ENCODE peak calls at places on chromosomes 5 and 9, in six cellular contexts. One of them, this sample, is unnamed.

GRCh38 chr5:118468085-118468484 is 520.3 kb downstream of the DTWD2 start:
- DNase-seq in CD8-positive, alpha-beta memory T cell: no peak
- DNase-seq in iPS DF 6.9: no peak
- DNase-seq in adrenal gland: no peak
- DNase-seq in breast epithelium: no peak
- DNase-seq in endodermal cell: no peak
- DNase-seq in this sample: peak; percentile 16

GRCh38 chr5:161530700-161531099 is 15.8 kb downstream of the GABRB2 start:
- DNase-seq in CD8-positive, alpha-beta memory T cell: no peak
- DNase-seq in iPS DF 6.9: no peak
- DNase-seq in adrenal gland: no peak
- DNase-seq in breast epithelium: no peak
- DNase-seq in endodermal cell: no peak
- DNase-seq in this sample: no peak

GRCh38 chr5:86909896-86910295 is 292.2 kb downstream of the COX7C start:
- DNase-seq in CD8-positive, alpha-beta memory T cell: no peak
- DNase-seq in iPS DF 6.9: no peak
- DNase-seq in adrenal gland: peak; percentile 20
- DNase-seq in breast epithelium: no peak
- DNase-seq in endodermal cell: no peak
- DNase-seq in this sample: no peak

GRCh38 chr5:124343451-124343867 is 403.0 kb downstream of the ZNF608 start:
- DNase-seq in CD8-positive, alpha-beta memory T cell: no peak
- DNase-seq in iPS DF 6.9: no peak
- DNase-seq in adrenal gland: peak; percentile 24
- DNase-seq in breast epithelium: no peak
- DNase-seq in endodermal cell: no peak
- DNase-seq in this sample: no peak

GRCh38 chr5:88689662-88690351 is 193.2 kb downstream of the MEF2C start:
- DNase-seq in CD8-positive, alpha-beta memory T cell: no peak
- DNase-seq in iPS DF 6.9: no peak
- DNase-seq in adrenal gland: no peak
- DNase-seq in breast epithelium: no peak
- DNase-seq in endodermal cell: peak; percentile 61
- DNase-seq in this sample: no peak

GRCh38 chr9:135716045-135716444 is 14.1 kb downstream of the KCNT1 start:
- DNase-seq in CD8-positive, alpha-beta memory T cell: no peak
- DNase-seq in iPS DF 6.9: no peak
- DNase-seq in adrenal gland: no peak
- DNase-seq in breast epithelium: no peak
- DNase-seq in endodermal cell: no peak
- DNase-seq in this sample: no peak

GRCh38 chr5:116276952-116277351 is 192.1 kb downstream of the COMMD10 start:
- DNase-seq in CD8-positive, alpha-beta memory T cell: no peak
- DNase-seq in iPS DF 6.9: no peak
- DNase-seq in adrenal gland: no peak
- DNase-seq in breast epithelium: no peak
- DNase-seq in endodermal cell: no peak
- DNase-seq in this sample: no peak

GRCh38 chr5:53211799-53212198 is 102.2 kb upstream of the MOCS2 start:
- DNase-seq in CD8-positive, alpha-beta memory T cell: no peak
- DNase-seq in iPS DF 6.9: no peak
- DNase-seq in adrenal gland: no peak
- DNase-seq in breast epithelium: no peak
- DNase-seq in endodermal cell: no peak
- DNase-seq in this sample: no peak

GRCh38 chr9:125525846-125526619 is 181.0 kb downstream of the MAPKAP1 start:
- DNase-seq in CD8-positive, alpha-beta memory T cell: no peak
- DNase-seq in iPS DF 6.9: no peak
- DNase-seq in adrenal gland: no peak
- DNase-seq in breast epithelium: no peak
- DNase-seq in endodermal cell: peak; percentile 61
- DNase-seq in this sample: no peak

GRCh38 chr9:33416996-33417395 is 14.6 kb upstream of the AQP7 start:
- DNase-seq in CD8-positive, alpha-beta memory T cell: no peak
- DNase-seq in iPS DF 6.9: no peak
- DNase-seq in adrenal gland: no peak
- DNase-seq in breast epithelium: no peak
- DNase-seq in endodermal cell: no peak
- DNase-seq in this sample: no peak

GRCh38 chr9:94648191-94648590 is 8.9 kb upstream of the FBP1 start:
- DNase-seq in CD8-positive, alpha-beta memory T cell: no peak
- DNase-seq in iPS DF 6.9: no peak
- DNase-seq in adrenal gland: no peak
- DNase-seq in breast epithelium: no peak
- DNase-seq in endodermal cell: no peak
- DNase-seq in this sample: no peak

GRCh38 chr9:127185181-127185580 is 62.7 kb upstream of the ANGPTL2 start:
- DNase-seq in CD8-positive, alpha-beta memory T cell: no peak
- DNase-seq in iPS DF 6.9: no peak
- DNase-seq in adrenal gland: no peak
- DNase-seq in breast epithelium: no peak
- DNase-seq in endodermal cell: no peak
- DNase-seq in this sample: no peak

GRCh38 chr5:112467467-112467866 is 48.4 kb upstream of the EPB41L4A start:
- DNase-seq in CD8-positive, alpha-beta memory T cell: no peak
- DNase-seq in iPS DF 6.9: no peak
- DNase-seq in adrenal gland: no peak
- DNase-seq in breast epithelium: no peak
- DNase-seq in endodermal cell: no peak
- DNase-seq in this sample: no peak

GRCh38 chr5:102975457-102976182 is 144.3 kb downstream of the GIN1 start:
- DNase-seq in CD8-positive, alpha-beta memory T cell: no peak
- DNase-seq in iPS DF 6.9: no peak
- DNase-seq in adrenal gland: no peak
- DNase-seq in breast epithelium: no peak
- DNase-seq in endodermal cell: no peak
- DNase-seq in this sample: no peak

GRCh38 chr9:131635285-131635684 is 90.0 kb downstream of the PRRT1B start:
- DNase-seq in CD8-positive, alpha-beta memory T cell: peak; percentile 61
- DNase-seq in iPS DF 6.9: no peak
- DNase-seq in adrenal gland: peak; percentile 94
- DNase-seq in breast epithelium: peak; percentile 87
- DNase-seq in endodermal cell: peak; percentile 76
- DNase-seq in this sample: no peak

GRCh38 chr9:132513416-132513815 is 69.0 kb upstream of the BARHL1 start:
- DNase-seq in CD8-positive, alpha-beta memory T cell: no peak
- DNase-seq in iPS DF 6.9: no peak
- DNase-seq in adrenal gland: no peak
- DNase-seq in breast epithelium: no peak
- DNase-seq in endodermal cell: no peak
- DNase-seq in this sample: no peak

GRCh38 chr5:97046270-97046982 is 96.0 kb downstream of the LIX1 start:
- DNase-seq in CD8-positive, alpha-beta memory T cell: no peak
- DNase-seq in iPS DF 6.9: no peak
- DNase-seq in adrenal gland: no peak
- DNase-seq in breast epithelium: no peak
- DNase-seq in endodermal cell: no peak
- DNase-seq in this sample: no peak

GRCh38 chr5:56278267-56278826 is 45.2 kb upstream of the ANKRD55 start:
- DNase-seq in CD8-positive, alpha-beta memory T cell: no peak
- DNase-seq in iPS DF 6.9: no peak
- DNase-seq in adrenal gland: no peak
- DNase-seq in breast epithelium: no peak
- DNase-seq in endodermal cell: no peak
- DNase-seq in this sample: no peak

GRCh38 chr9:34961574-34962480 is 3.7 kb downstream of the PHF24 start:
- DNase-seq in CD8-positive, alpha-beta memory T cell: no peak
- DNase-seq in iPS DF 6.9: no peak
- DNase-seq in adrenal gland: no peak
- DNase-seq in breast epithelium: no peak
- DNase-seq in endodermal cell: no peak
- DNase-seq in this sample: no peak

GRCh38 chr5:80569961-80570786 is at the start of gene ANKRD34B:
- DNase-seq in CD8-positive, alpha-beta memory T cell: no peak
- DNase-seq in iPS DF 6.9: no peak
- DNase-seq in adrenal gland: no peak
- DNase-seq in breast epithelium: no peak
- DNase-seq in endodermal cell: peak; percentile 91
- DNase-seq in this sample: peak; percentile 50

GRCh38 chr5:34756781-34757624 is 82.0 kb upstream of the TTC23L start:
- DNase-seq in CD8-positive, alpha-beta memory T cell: no peak
- DNase-seq in iPS DF 6.9: no peak
- DNase-seq in adrenal gland: peak; percentile 30
- DNase-seq in breast epithelium: no peak
- DNase-seq in endodermal cell: no peak
- DNase-seq in this sample: no peak

GRCh38 chr9:113541019-113541900 is 77.7 kb downstream of the RGS3 start:
- DNase-seq in CD8-positive, alpha-beta memory T cell: no peak
- DNase-seq in iPS DF 6.9: peak; percentile 68
- DNase-seq in adrenal gland: peak; percentile 63
- DNase-seq in breast epithelium: no peak
- DNase-seq in endodermal cell: peak; percentile 95
- DNase-seq in this sample: peak; percentile 66

GRCh38 chr5:124544366-124545055 is 201.9 kb downstream of the ZNF608 start:
- DNase-seq in CD8-positive, alpha-beta memory T cell: no peak
- DNase-seq in iPS DF 6.9: no peak
- DNase-seq in adrenal gland: no peak
- DNase-seq in breast epithelium: no peak
- DNase-seq in endodermal cell: no peak
- DNase-seq in this sample: no peak

DNA sequence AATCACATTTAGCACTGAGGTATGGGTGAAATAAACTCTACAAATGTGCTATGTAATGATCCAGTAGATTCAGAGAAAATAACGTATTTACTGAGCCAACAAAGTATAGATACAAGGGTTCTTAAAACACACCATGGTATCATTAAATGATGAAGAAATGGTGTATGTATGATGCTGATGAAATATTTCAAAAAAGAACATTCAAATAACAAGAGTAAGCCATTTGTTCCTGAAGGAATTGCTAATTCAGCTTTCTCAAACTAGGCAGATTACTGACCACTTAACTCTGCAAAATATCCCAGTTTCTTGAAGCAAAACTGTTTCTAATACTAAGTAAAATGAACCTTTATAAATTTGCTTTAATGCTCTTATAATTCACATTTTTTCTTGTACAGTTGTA is 97.6 kb upstream of the IFNE start:
- DNase-seq in CD8-positive, alpha-beta memory T cell: no peak
- DNase-seq in iPS DF 6.9: no peak
- DNase-seq in adrenal gland: no peak
- DNase-seq in breast epithelium: no peak
- DNase-seq in endodermal cell: no peak
- DNase-seq in this sample: no peak
- H3K4me3 ChIP-seq in CD8-positive, alpha-beta memory T cell: no peak overlapping the region
- H3K4me3 ChIP-seq in iPS DF 6.9: no peak overlapping the region
- H3K4me3 ChIP-seq in adrenal gland: no peak overlapping the region
- H3K4me3 ChIP-seq in breast epithelium: no peak overlapping the region
- H3K4me3 ChIP-seq in endodermal cell: no peak overlapping the region
- H3K4me3 ChIP-seq in this sample: no peak overlapping the region

GRCh38 chr9:137026384-137026783 is 1.7 kb downstream of the ABCA2 start:
- DNase-seq in CD8-positive, alpha-beta memory T cell: no peak
- DNase-seq in iPS DF 6.9: no peak
- DNase-seq in adrenal gland: no peak
- DNase-seq in breast epithelium: no peak
- DNase-seq in endodermal cell: no peak
- DNase-seq in this sample: no peak

GRCh38 chr9:137028013-137028280 is at the start of gene ABCA2:
- DNase-seq in CD8-positive, alpha-beta memory T cell: no peak
- DNase-seq in iPS DF 6.9: no peak
- DNase-seq in adrenal gland: no peak
- DNase-seq in breast epithelium: no peak
- DNase-seq in endodermal cell: no peak
- DNase-seq in this sample: no peak

GRCh38 chr9:137027369-137028012 is 546 bp downstream of the ABCA2 start:
- DNase-seq in CD8-positive, alpha-beta memory T cell: no peak
- DNase-seq in iPS DF 6.9: no peak
- DNase-seq in adrenal gland: peak; percentile 46
- DNase-seq in breast epithelium: no peak
- DNase-seq in endodermal cell: peak; percentile 73
- DNase-seq in this sample: peak; percentile 30

GRCh38 chr9:137025120-137025966 is 2.7 kb downstream of the ABCA2 start:
- DNase-seq in CD8-positive, alpha-beta memory T cell: peak; percentile 24
- DNase-seq in iPS DF 6.9: no peak
- DNase-seq in adrenal gland: no peak
- DNase-seq in breast epithelium: peak; percentile 79
- DNase-seq in endodermal cell: no peak
- DNase-seq in this sample: no peak

GRCh38 chr9:137026828-137027227 is 1.2 kb downstream of the ABCA2 start:
- DNase-seq in CD8-positive, alpha-beta memory T cell: no peak
- DNase-seq in iPS DF 6.9: no peak
- DNase-seq in adrenal gland: no peak
- DNase-seq in breast epithelium: no peak
- DNase-seq in endodermal cell: no peak
- DNase-seq in this sample: no peak
- H3K27ac ChIP-seq in CD8-positive, alpha-beta memory T cell: no peak overlapping the region
- H3K27ac ChIP-seq in iPS DF 6.9: no peak overlapping the region
- H3K27ac ChIP-seq in adrenal gland: no peak overlapping the region
- H3K27ac ChIP-seq in breast epithelium: peak overlapping the region; percentile 77
- H3K27ac ChIP-seq in endodermal cell: no peak overlapping the region
- H3K27ac ChIP-seq in this sample: no peak overlapping the region

DNA sequence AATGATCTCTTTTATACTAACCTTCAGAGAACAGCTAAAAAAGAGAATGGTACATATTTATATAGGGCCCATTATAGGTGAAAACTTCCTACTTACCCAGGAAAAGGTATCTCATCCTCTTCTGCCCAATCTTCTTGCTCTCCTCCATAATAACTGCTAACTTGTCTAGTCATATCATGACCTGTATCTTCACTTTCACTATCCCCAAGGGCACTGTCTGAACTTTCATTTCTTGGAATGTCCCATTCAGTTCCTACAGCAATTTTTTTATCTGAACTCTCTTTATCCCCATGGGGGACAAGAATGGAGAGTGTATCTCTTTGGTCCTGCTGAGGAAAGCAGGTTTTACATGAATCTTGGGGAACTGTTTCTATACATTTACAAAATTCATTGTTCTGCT is 36.4 kb upstream of the RAPGEF6 start:
- DNase-seq in CD8-positive, alpha-beta memory T cell: no peak
- DNase-seq in iPS DF 6.9: no peak
- DNase-seq in adrenal gland: no peak
- DNase-seq in breast epithelium: no peak
- DNase-seq in endodermal cell: no peak
- DNase-seq in this sample: no peak
- H3K4me3 ChIP-seq in CD8-positive, alpha-beta memory T cell: no peak overlapping the region
- H3K4me3 ChIP-seq in iPS DF 6.9: no peak overlapping the region
- H3K4me3 ChIP-seq in adrenal gland: no peak overlapping the region
- H3K4me3 ChIP-seq in breast epithelium: no peak overlapping the region
- H3K4me3 ChIP-seq in endodermal cell: no peak overlapping the region
- H3K4me3 ChIP-seq in this sample: no peak overlapping the region

GRCh38 chr9:134338394-134339182 is 12.3 kb downstream of the RXRA start:
- DNase-seq in CD8-positive, alpha-beta memory T cell: no peak
- DNase-seq in iPS DF 6.9: no peak
- DNase-seq in adrenal gland: no peak
- DNase-seq in breast epithelium: peak; percentile 55
- DNase-seq in endodermal cell: no peak
- DNase-seq in this sample: no peak
- H3K27ac ChIP-seq in CD8-positive, alpha-beta memory T cell: peak overlapping the region; percentile 51
- H3K27ac ChIP-seq in iPS DF 6.9: no peak overlapping the region
- H3K27ac ChIP-seq in adrenal gland: peak overlapping the region; percentile 55
- H3K27ac ChIP-seq in breast epithelium: peak overlapping the region; percentile 59
- H3K27ac ChIP-seq in endodermal cell: peak overlapping the region; percentile 12
- H3K27ac ChIP-seq in this sample: no peak overlapping the region

This sample was measured in WERI-Rb-1.